ENCODE peak calls at places on chromosomes 1 and 21, in four cellular contexts. A is pancreas, W is upper lobe of left lung, X is tibial nerve. S is an unnamed sample.

GRCh38 chr1:119549719-119550141 is 42.7 kb downstream of the HSD3B1 start:
- DNase-seq in A (peak), W (no peak), X (peak), S (peak)

GRCh38 chr21:17673261-17674020 is 60.7 kb upstream of the BTG3 start:
- DNase-seq in A (no peak), W (no peak), X (no peak), S (no peak)

GRCh38 chr1:85351202-85351828 is 74.9 kb upstream of the BCL10 start:
- DNase-seq in A (no peak), W (no peak), X (no peak), S (no peak)

GRCh38 chr1:153683853-153684252 is 5.4 kb downstream of the NPR1 start:
- DNase-seq in A (no peak), W (no peak), X (no peak), S (no peak)

GRCh38 chr1:200029035-200029623 is 1.6 kb downstream of the NR5A2 start:
- DNase-seq in A (peak), W (peak), X (no peak), S (no peak)

GRCh38 chr1:236819856-236820255 is 24.8 kb downstream of the MTR start:
- DNase-seq in A (no peak), W (no peak), X (no peak), S (no peak)

GRCh38 chr1:209029737-209030136 is 553.8 kb upstream of the CAMK1G start:
- DNase-seq in A (no peak), W (no peak), X (no peak), S (no peak)

GRCh38 chr1:245062906-245063305 is 91.9 kb upstream of the KIF26B start:
- DNase-seq in A (no peak), W (no peak), X (no peak), S (no peak)

GRCh38 chr1:167093863-167094516 is at the start of gene STYXL2:
- DNase-seq in A (no peak), W (no peak), X (no peak), S (no peak)

GRCh38 chr1:162144268-162144667 is 74.8 kb downstream of the NOS1AP start:
- DNase-seq in A (no peak), W (peak), X (no peak), S (no peak)

GRCh38 chr1:14758962-14759361 is 160.5 kb downstream of the KAZN start:
- DNase-seq in A (no peak), W (no peak), X (no peak), S (no peak)

GRCh38 chr1:14404847-14405246 is 193.6 kb upstream of the KAZN start:
- DNase-seq in A (no peak), W (no peak), X (no peak), S (no peak)

GRCh38 chr1:211944733-211945500 is 90.4 kb downstream of the INTS7 start:
- DNase-seq in A (peak), W (no peak), X (no peak), S (no peak)

GRCh38 chr1:239733995-239734394 is 347.6 kb downstream of the CHRM3 start:
- DNase-seq in A (no peak), W (no peak), X (no peak), S (no peak)

GRCh38 chr1:5910276-5910620 is 82.0 kb downstream of the NPHP4 start:
- DNase-seq in A (no peak), W (no peak), X (no peak), S (no peak)

GRCh38 chr1:30101477-30102227 is 621.7 kb downstream of the MATN1 start:
- DNase-seq in A (no peak), W (peak), X (no peak), S (no peak)

GRCh38 chr1:94792473-94792875 is 27.7 kb upstream of the SLC44A3 start:
- DNase-seq in A (no peak), W (no peak), X (no peak), S (no peak)

GRCh38 chr1:228280961-228281591 is 73.2 kb downstream of the OBSCN start:
- DNase-seq in A (no peak), W (peak), X (no peak), S (no peak)

GRCh38 chr1:116825400-116825734 is 71.1 kb downstream of the CD2 start:
- DNase-seq in A (no peak), W (peak), X (no peak), S (peak)

GRCh38 chr1:152886090-152886489 is 8.0 kb downstream of the SMCP start:
- DNase-seq in A (no peak), W (no peak), X (no peak), S (no peak)

GRCh38 chr1:203057831-203058673 is 27.8 kb downstream of the MYOG start:
- DNase-seq in A (no peak), W (no peak), X (no peak), S (no peak)

GRCh38 chr21:15059397-15059796 is 5.4 kb downstream of the NRIP1 start:
- DNase-seq in A (no peak), W (no peak), X (no peak), S (no peak)

GRCh38 chr21:15061284-15061683 is 3.5 kb downstream of the NRIP1 start:
- DNase-seq in A (no peak), W (no peak), X (no peak), S (no peak)

GRCh38 chr21:15062566-15062965 is 2.2 kb downstream of the NRIP1 start:
- DNase-seq in A (no peak), W (no peak), X (no peak), S (no peak)

GRCh38 chr21:15061747-15062146 is 3.1 kb downstream of the NRIP1 start:
- DNase-seq in A (no peak), W (no peak), X (no peak), S (no peak)

GRCh38 chr21:15060776-15061175 is 4.0 kb downstream of the NRIP1 start:
- DNase-seq in A (no peak), W (no peak), X (no peak), S (no peak)
- H3K4me3 ChIP-seq in A (no peak), W (no peak), X (no peak), S (no peak)

GRCh38 chr1:1213153-1213918 is 617 bp downstream of the TNFRSF4 start:
- DNase-seq in A (no peak), W (peak), X (no peak), S (no peak)
- H3K27ac ChIP-seq in A (no peak), W (peak), X (no peak), S (no peak)

GRCh38 chr1:77783141-77783540 is 3.7 kb downstream of the MIGA1 start:
- DNase-seq in A (no peak), W (no peak), X (no peak), S (no peak)

GRCh38 chr1:77776007-77776725 is 3.3 kb upstream of the MIGA1 start:
- DNase-seq in A (no peak), W (no peak), X (no peak), S (no peak)

GRCh38 chr1:77779529-77780281 is at the start of gene MIGA1:
- DNase-seq in A (peak), W (peak), X (peak), S (no peak)

DNA sequence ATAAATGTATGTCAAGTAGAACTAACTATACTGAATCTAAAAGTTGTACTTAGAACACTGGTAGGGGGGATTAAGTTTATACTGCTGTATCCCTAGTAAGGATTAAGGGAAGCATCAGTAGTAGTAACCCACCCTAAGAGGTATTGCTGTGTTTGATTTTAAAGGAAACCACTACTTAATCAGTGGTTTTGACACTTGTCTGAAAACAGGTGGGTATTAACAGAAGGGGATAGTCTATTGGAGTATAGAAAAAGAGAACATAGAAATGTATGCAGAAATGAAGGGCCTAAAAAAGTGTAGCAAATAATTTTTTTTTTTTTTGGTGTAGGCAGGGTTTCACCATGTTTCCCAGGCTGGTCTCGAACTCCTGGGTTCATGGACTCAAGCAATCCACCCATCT is 2.2 kb downstream of the MIGA1 start:
- DNase-seq in A (no peak), W (no peak), X (no peak), S (no peak)
- H3K4me3 ChIP-seq in A (no peak), W (no peak), X (no peak), S (no peak)

GRCh38 chr1:51515982-51516638 is 3.0 kb downstream of the EPS15 start:
- DNase-seq in A (no peak), W (no peak), X (no peak), S (no peak)
- H3K27ac ChIP-seq in A (no peak), W (peak), X (peak), S (peak)

GRCh38 chr1:16398371-16398953 is 31.4 kb downstream of the SZRD1 start:
- DNase-seq in A (no peak), W (no peak), X (no peak), S (no peak)
- H3K4me3 ChIP-seq in A (no peak), W (no peak), X (no peak), S (no peak)

DNA sequence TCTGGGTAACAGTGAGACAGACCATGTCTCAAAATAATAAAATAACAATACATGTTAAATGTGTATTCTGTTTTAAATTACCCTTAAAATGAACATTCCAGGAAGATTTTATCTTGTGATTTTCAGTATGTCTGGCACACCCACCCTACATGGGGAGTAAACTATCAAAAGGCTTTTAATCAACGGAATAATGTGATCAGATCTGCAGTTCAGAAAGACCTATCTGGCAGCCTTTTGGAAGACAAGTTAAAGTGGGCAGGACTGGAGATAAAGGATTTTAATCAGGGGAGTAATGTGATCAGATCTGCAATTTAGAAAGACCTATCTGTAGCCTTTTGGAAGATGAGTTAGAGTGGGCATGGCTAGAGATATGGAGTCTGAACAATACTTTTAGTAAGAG is 10.1 kb downstream of the MED8 start:
- DNase-seq in A (no peak), W (no peak), X (no peak), S (no peak)
- H3K27ac ChIP-seq in A (no peak), W (no peak), X (no peak), S (no peak)